ENCODE peak calls at places on chromosomes 2 and 18, in seven cellular contexts. S is sigmoid colon, C is suprapubic skin, E is A549, J is fibroblast of the aortic adventitia, M is keratinocyte, K is fibroblast of lung. B is an unnamed sample.

GRCh38 chr2:226993171-226993570 is 157.3 kb downstream of the RHBDD1 start:
- DNase-seq in K (no peak), C (no peak), E (no peak), J (no peak), M (no peak), S (no peak), B (no peak)

GRCh38 chr2:151228847-151229497 is 32.7 kb downstream of the RBM43 start:
- DNase-seq in E (no peak), J (peak), K (no peak), M (no peak), S (no peak), C (no peak), B (peak)

GRCh38 chr18:13369756-13370510 is 151.4 kb downstream of the LDLRAD4 start:
- DNase-seq in J (no peak), S (peak), K (peak), E (peak), M (no peak), C (no peak), B (peak)

GRCh38 chr2:232418466-232419244 is 12.0 kb downstream of the ALPG start:
- DNase-seq in M (no peak), E (no peak), K (peak), J (peak), S (peak), C (peak), B (no peak)

GRCh38 chr2:177171418-177171865 is 41.2 kb upstream of the HNRNPA3 start:
- DNase-seq in J (peak), K (peak), E (no peak), M (peak), C (no peak), S (no peak), B (no peak)

GRCh38 chr2:191222507-191222906 is 22.7 kb upstream of the MYO1B start:
- DNase-seq in C (no peak), S (no peak), M (no peak), K (peak), E (no peak), J (peak), B (peak)

GRCh38 chr2:41870948-41871522 is 176.8 kb upstream of the PKDCC start:
- DNase-seq in M (no peak), J (peak), S (no peak), C (no peak), E (no peak), K (peak), B (no peak)

GRCh38 chr2:238164906-238165287 is 6.1 kb downstream of the ERFE start:
- DNase-seq in M (no peak), J (no peak), K (no peak), E (no peak), S (no peak), C (peak), B (no peak)

GRCh38 chr2:11073251-11073650 is 82.0 kb upstream of the SLC66A3 start:
- DNase-seq in C (no peak), S (no peak), M (no peak), J (peak), K (no peak), E (peak), B (peak)

GRCh38 chr2:219457784-219458369 is 23.2 kb downstream of the SPEG start:
- DNase-seq in M (no peak), E (peak), C (no peak), K (no peak), S (no peak), J (no peak), B (no peak)

GRCh38 chr2:216492951-216493685 is 5.5 kb upstream of the RPL37A start:
- DNase-seq in E (no peak), C (no peak), M (no peak), J (peak), K (peak), S (no peak), B (peak)

GRCh38 chr2:74441111-74441689 is 537 bp downstream of the RTKN start:
- DNase-seq in M (no peak), K (no peak), J (no peak), E (no peak), C (no peak), S (no peak), B (no peak)

GRCh38 chr2:47023332-47023731 is 107.7 kb upstream of the MCFD2 start:
- DNase-seq in J (no peak), E (no peak), S (no peak), M (no peak), C (no peak), K (no peak), B (no peak)

GRCh38 chr2:23534756-23535155 is 149.8 kb downstream of the KLHL29 start:
- DNase-seq in S (no peak), C (no peak), K (no peak), J (no peak), M (no peak), E (no peak), B (no peak)

GRCh38 chr18:22243513-22243912 is 74.1 kb downstream of the GATA6 start:
- DNase-seq in J (no peak), E (no peak), M (no peak), S (no peak), K (no peak), C (no peak), B (no peak)

GRCh38 chr2:141055526-141055925 is 1075.3 kb downstream of the LRP1B start:
- DNase-seq in C (no peak), J (peak), M (no peak), S (no peak), K (peak), E (no peak), B (peak)

GRCh38 chr2:233974530-233975071 is 57.4 kb downstream of the TRPM8 start:
- DNase-seq in M (peak), S (no peak), C (no peak), J (peak), E (peak), K (peak), B (peak)

DNA sequence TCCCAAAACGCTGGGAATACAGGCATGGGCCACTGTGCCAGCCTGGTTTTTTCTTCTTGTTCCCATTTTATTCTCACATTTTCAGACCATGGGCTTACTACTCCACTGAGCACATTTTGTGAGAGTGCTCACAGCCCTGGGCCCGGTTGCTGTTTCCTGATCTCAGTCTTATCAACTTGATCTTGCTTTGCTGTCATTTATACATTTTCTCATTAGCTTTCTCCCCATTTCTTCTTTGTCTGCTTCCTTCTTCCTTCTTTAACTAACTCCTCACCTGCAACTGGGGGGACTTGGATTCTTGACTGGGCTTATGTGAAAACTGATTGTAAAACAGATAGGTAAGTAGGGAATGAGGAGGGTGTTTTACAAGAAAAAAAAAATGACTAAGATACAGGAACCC is 117.3 kb downstream of the PLB1 start:
- DNase-seq in J (no peak), K (no peak), M (no peak), E (no peak), C (no peak), S (no peak), B (no peak)
- H3K4me3 ChIP-seq in J (no peak), K (no peak), M (no peak), E (no peak), C (no peak), S (no peak), B (no peak)

GRCh38 chr2:31136732-31137131 is 1.5 kb downstream of the GALNT14 start:
- DNase-seq in E (no peak), J (no peak), C (no peak), K (no peak), M (no peak), S (no peak), B (no peak)

GRCh38 chr2:31136000-31136399 is 2.2 kb downstream of the GALNT14 start:
- DNase-seq in M (no peak), C (no peak), S (no peak), E (no peak), K (no peak), J (no peak), B (no peak)

GRCh38 chr2:31137211-31138036 is 816 bp downstream of the GALNT14 start:
- DNase-seq in S (no peak), K (no peak), E (peak), M (no peak), C (no peak), J (no peak), B (peak)

GRCh38 chr2:31140151-31140550 is 1.9 kb upstream of the GALNT14 start:
- DNase-seq in J (no peak), S (no peak), K (no peak), E (no peak), M (no peak), C (no peak), B (no peak)

GRCh38 chr2:31138037-31138962 is at the start of gene GALNT14:
- DNase-seq in E (peak), J (peak), K (peak), S (peak), M (no peak), C (peak), B (peak)
- TF ChIP-seq CTCF in E (peak), J (peak), K (peak), S (no peak), M (peak), C (peak), B (peak)

GRCh38 chr18:61398961-61399632 is 65.9 kb downstream of the CDH20 start:
- DNase-seq in M (no peak), C (no peak), K (peak), S (no peak), E (no peak), J (peak), B (peak)

GRCh38 chr18:61400016-61400630 is 66.9 kb downstream of the CDH20 start:
- DNase-seq in J (peak), E (no peak), S (no peak), M (no peak), C (no peak), K (peak), B (peak)

GRCh38 chr18:61397222-61397621 is 64.0 kb downstream of the CDH20 start:
- DNase-seq in S (peak), M (no peak), E (no peak), J (no peak), K (no peak), C (no peak), B (no peak)

GRCh38 chr18:61402761-61403160 is 69.5 kb downstream of the CDH20 start:
- DNase-seq in J (peak), M (no peak), K (no peak), C (no peak), S (no peak), E (no peak), B (no peak)

DNA sequence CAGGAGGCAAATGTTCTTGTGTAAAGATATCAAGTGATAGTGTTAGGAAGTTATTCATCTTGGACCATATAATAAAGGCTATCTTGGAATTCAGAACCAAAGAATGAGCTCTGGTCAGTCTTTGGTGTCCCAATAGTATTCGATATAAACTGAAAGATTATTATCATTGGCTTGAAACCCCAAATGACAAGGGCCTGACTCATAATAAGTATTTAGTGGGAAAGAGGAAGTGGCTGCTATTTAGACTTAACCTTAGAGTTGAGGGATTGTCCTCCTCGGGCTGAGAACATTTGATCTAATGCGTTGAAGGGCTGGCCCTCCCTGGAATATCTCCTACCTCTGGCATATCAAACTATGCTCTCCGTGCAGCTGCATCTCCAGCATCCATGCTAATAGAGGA is 67.5 kb downstream of the CDH20 start:
- DNase-seq in K (peak), J (peak), S (no peak), C (no peak), M (no peak), E (no peak), B (peak)
- H3K4me3 ChIP-seq in K (no peak), J (no peak), S (no peak), C (no peak), M (no peak), E (no peak), B (no peak)

DNA sequence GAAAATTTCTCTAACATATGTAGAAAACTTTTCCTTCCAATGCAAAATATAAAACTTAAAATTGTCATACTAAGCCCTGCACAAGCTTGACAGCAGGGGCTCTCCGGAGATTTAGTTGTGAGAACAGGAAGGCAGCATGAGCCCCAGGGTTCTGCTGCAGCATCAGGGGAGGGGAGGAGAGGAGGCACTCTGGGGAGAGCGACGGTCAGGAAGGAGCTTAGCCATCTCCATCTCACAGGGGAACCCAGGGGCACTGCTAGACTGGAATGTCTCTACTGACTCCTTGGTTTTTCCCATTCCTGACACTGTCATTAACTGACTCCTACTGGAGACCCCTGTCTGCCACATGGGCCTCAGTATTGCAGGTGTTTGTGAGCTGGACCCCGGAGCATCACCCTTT is 123.6 kb downstream of the GPR39 start:
- DNase-seq in C (no peak), J (no peak), M (no peak), K (no peak), E (no peak), S (no peak), B (no peak)
- TF ChIP-seq CTCF in C (no peak), J (no peak), M (no peak), K (no peak), E (no peak), S (no peak), B (no peak)

GRCh38 chr2:230758566-230759480 is 46.2 kb downstream of the CAB39 start:
- DNase-seq in M (no peak), K (peak), C (no peak), J (peak), E (no peak), S (no peak), B (peak)
- H3K4me3 ChIP-seq in M (no peak), K (no peak), C (no peak), J (no peak), E (no peak), S (no peak), B (no peak)

DNA sequence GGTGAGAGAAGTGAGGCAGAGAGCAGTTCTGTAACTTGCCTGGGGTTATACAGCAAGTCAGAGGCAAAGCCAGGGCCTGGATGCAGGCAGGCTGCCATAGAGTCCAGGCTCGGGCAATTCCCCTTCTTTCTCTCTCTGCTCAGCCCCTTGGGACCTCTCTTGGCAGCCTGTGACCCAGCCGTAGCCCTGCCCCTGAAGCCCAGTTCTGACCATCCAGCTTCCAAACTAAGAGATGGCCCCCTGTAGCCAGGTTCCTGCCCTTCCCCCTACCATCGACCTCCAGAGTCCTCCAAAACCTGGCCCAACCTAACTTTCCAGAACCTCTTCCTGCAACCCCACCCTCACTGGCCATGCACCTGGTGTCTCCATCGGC is 201.2 kb downstream of the CTIF start:
- DNase-seq in E (no peak), J (peak), K (no peak), S (no peak), C (no peak), M (no peak), B (no peak)
- TF ChIP-seq CTCF in E (no peak), J (no peak), K (no peak), S (no peak), C (no peak), M (no peak), B (no peak)